ENCODE peak calls at places on chromosomes 16 and 17, in five cellular contexts. One of them, this sample, is unnamed.
A peak's percentile ranks its signal among the peaks of the same experiment; 100 is the strongest.

GRCh38 chr17:18143044-18143936 is 34.7 kb downstream of the MYO15A start:
- DNase-seq in colonic mucosa: no peak
- DNase-seq in endothelial cell: peak; percentile 46
- DNase-seq in H1: no peak
- DNase-seq in astrocyte: no peak
- DNase-seq in this sample: no peak

GRCh38 chr17:39623356-39623950 is 3.3 kb upstream of the PPP1R1B start:
- DNase-seq in colonic mucosa: peak; percentile 96
- DNase-seq in endothelial cell: peak; percentile 92
- DNase-seq in H1: no peak
- DNase-seq in astrocyte: no peak
- DNase-seq in this sample: peak; percentile 87

GRCh38 chr17:74217036-74217725 is 3.8 kb downstream of the TTYH2 start:
- DNase-seq in colonic mucosa: no peak
- DNase-seq in endothelial cell: no peak
- DNase-seq in H1: no peak
- DNase-seq in astrocyte: no peak
- DNase-seq in this sample: no peak

GRCh38 chr16:4846503-4846900 is 586 bp downstream of the GLYR1 start:
- DNase-seq in colonic mucosa: peak; percentile 79
- DNase-seq in endothelial cell: peak; percentile 44
- DNase-seq in H1: no peak
- DNase-seq in astrocyte: peak; percentile 60
- DNase-seq in this sample: no peak

GRCh38 chr17:61684172-61684571 is 93.2 kb upstream of the NACA2 start:
- DNase-seq in colonic mucosa: no peak
- DNase-seq in endothelial cell: no peak
- DNase-seq in H1: no peak
- DNase-seq in astrocyte: no peak
- DNase-seq in this sample: no peak

GRCh38 chr17:48444531-48445247 is 14.7 kb upstream of the SKAP1 start:
- DNase-seq in colonic mucosa: no peak
- DNase-seq in endothelial cell: no peak
- DNase-seq in H1: no peak
- DNase-seq in astrocyte: no peak
- DNase-seq in this sample: no peak

GRCh38 chr16:62950351-62950750 is 914.1 kb upstream of the CDH8 start:
- DNase-seq in colonic mucosa: no peak
- DNase-seq in endothelial cell: no peak
- DNase-seq in H1: no peak
- DNase-seq in astrocyte: no peak
- DNase-seq in this sample: no peak

GRCh38 chr17:5913641-5914040 is 156.5 kb upstream of the WSCD1 start:
- DNase-seq in colonic mucosa: no peak
- DNase-seq in endothelial cell: no peak
- DNase-seq in H1: no peak
- DNase-seq in astrocyte: no peak
- DNase-seq in this sample: no peak

GRCh38 chr17:48043171-48043570 is 5.0 kb upstream of the NFE2L1 start:
- DNase-seq in colonic mucosa: no peak
- DNase-seq in endothelial cell: no peak
- DNase-seq in H1: no peak
- DNase-seq in astrocyte: no peak
- DNase-seq in this sample: no peak

GRCh38 chr16:56946767-56947603 is 14.8 kb upstream of the CETP start:
- DNase-seq in colonic mucosa: no peak
- DNase-seq in endothelial cell: no peak
- DNase-seq in H1: no peak
- DNase-seq in astrocyte: no peak
- DNase-seq in this sample: no peak

GRCh38 chr17:80469667-80470066 is 6.7 kb downstream of the NPTX1 start:
- DNase-seq in colonic mucosa: no peak
- DNase-seq in endothelial cell: no peak
- DNase-seq in H1: no peak
- DNase-seq in astrocyte: no peak
- DNase-seq in this sample: no peak

GRCh38 chr17:1455748-1456599 is at the start of gene CRK:
- DNase-seq in colonic mucosa: peak; percentile 97
- DNase-seq in endothelial cell: peak; percentile 100
- DNase-seq in H1: peak; percentile 85
- DNase-seq in astrocyte: peak; percentile 76
- DNase-seq in this sample: peak; percentile 99
- TF ChIP-seq CTCF in colonic mucosa: no peak
- TF ChIP-seq CTCF in endothelial cell: no peak
- TF ChIP-seq CTCF in H1: no peak
- TF ChIP-seq CTCF in astrocyte: no peak
- TF ChIP-seq CTCF in this sample: no peak

GRCh38 chr16:89090182-89090630 is 3.4 kb upstream of the ACSF3 start:
- DNase-seq in colonic mucosa: no peak
- DNase-seq in endothelial cell: no peak
- DNase-seq in H1: no peak
- DNase-seq in astrocyte: no peak
- DNase-seq in this sample: no peak
- TF ChIP-seq CTCF in colonic mucosa: no peak
- TF ChIP-seq CTCF in endothelial cell: no peak
- TF ChIP-seq CTCF in H1: no peak
- TF ChIP-seq CTCF in astrocyte: no peak
- TF ChIP-seq CTCF in this sample: no peak

DNA sequence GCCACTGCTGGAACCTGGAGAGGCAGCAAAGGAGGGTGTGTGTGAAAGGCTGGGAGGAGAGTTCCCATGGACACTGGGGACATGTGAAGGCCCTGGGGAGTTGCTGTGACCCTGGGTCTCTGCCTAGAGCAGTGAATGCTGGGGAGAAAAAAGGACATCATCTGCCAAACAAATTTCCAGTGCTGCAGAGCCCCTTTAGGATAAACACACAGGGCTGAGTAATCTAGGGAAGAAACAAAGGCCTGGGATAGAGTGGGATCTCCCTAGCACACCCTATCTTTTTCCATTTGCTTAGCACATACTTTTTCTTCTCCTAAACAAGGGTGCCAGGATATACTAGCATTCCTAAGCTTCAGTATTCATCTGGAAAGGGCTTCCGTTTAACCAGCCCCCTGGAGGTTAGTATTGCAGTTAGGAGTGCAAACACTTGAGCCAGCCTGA is 3.3 kb upstream of the HIGD1B start:
- DNase-seq in colonic mucosa: no peak
- DNase-seq in endothelial cell: no peak
- DNase-seq in H1: no peak
- DNase-seq in astrocyte: peak; percentile 31
- DNase-seq in this sample: no peak
- TF ChIP-seq CTCF in colonic mucosa: no peak
- TF ChIP-seq CTCF in endothelial cell: no peak
- TF ChIP-seq CTCF in H1: no peak
- TF ChIP-seq CTCF in astrocyte: no peak
- TF ChIP-seq CTCF in this sample: no peak

DNA sequence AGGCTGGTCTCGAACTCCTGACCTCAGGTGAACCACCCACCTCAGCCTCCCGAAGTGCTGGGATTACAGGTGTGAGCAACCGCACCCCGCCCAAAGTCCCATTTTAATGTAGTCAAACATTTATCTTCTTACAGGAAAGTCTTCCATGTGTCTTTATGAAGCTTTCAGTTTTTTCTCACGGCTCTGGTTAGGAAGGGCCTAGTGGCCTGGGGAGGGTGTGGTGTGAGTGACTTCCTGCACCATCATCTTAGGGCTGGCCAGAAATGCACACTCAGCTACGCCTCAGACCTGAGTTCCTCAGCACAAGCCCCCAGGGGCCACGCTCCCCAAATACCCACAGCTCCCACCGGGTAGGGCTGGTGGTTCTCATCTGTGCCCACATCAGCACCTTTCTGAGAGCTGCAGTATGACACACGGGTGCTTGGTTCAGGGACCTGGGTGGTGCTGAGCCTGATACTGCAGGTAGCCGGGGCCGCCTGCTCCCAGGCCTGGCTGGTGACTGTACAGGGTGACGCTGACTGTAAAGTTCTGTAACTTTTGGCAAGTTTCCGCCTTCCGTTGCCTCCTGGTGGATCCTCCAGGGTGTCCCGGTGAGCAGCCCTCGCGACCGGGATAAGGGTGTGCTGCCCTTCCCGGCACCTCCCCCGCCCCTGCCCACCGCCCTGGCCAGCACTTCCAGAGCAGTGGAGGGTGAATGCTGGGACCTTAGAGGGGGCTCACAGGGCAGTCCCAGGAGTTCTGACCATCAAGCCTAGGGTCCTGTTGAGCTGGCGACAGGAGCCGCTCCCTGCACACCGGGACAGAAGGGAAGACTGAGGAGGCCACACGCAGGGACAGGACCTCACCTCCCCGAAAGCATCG is 52.5 kb downstream of the ZNF778 start:
- DNase-seq in colonic mucosa: peak; percentile 34
- DNase-seq in endothelial cell: no peak
- DNase-seq in H1: no peak
- DNase-seq in astrocyte: no peak
- DNase-seq in this sample: no peak
- TF ChIP-seq CTCF in colonic mucosa: no peak
- TF ChIP-seq CTCF in endothelial cell: no peak
- TF ChIP-seq CTCF in H1: no peak
- TF ChIP-seq CTCF in astrocyte: no peak
- TF ChIP-seq CTCF in this sample: no peak

This sample was measured in natural killer cell.